ENCODE peak calls at places on chromosomes 2 and 18, in nine cellular contexts. One of them, this sample, is unnamed.
A peak's percentile ranks its signal among the peaks of the same experiment; 100 is the strongest.

GRCh38 chr18:57441395-57441794 is 6.2 kb downstream of the ONECUT2 start:
- DNase-seq in CD4-positive, alpha-beta T cell: no peak
- DNase-seq in cardiac fibroblast: peak; percentile 46
- DNase-seq in spleen: no peak
- DNase-seq in AG09319: no peak
- DNase-seq in keratinocyte: no peak
- DNase-seq in heart right ventricle: no peak
- DNase-seq in activated CD8-positive, alpha-beta T cell treated with anti-CD3 and anti-CD28 coated beads for 36 hours: peak; percentile 59
- DNase-seq in heart left ventricle: no peak
- DNase-seq in this sample: no peak

GRCh38 chr2:60347781-60348180 is 205.7 kb downstream of the BCL11A start:
- DNase-seq in cardiac fibroblast: no peak
- DNase-seq in heart right ventricle: no peak
- DNase-seq in keratinocyte: no peak
- DNase-seq in activated CD8-positive, alpha-beta T cell treated with anti-CD3 and anti-CD28 coated beads for 36 hours: no peak
- DNase-seq in spleen: no peak
- DNase-seq in CD4-positive, alpha-beta T cell: no peak
- DNase-seq in AG09319: no peak
- DNase-seq in heart left ventricle: no peak
- DNase-seq in this sample: peak; percentile 13

GRCh38 chr2:160142472-160142871 is 57.6 kb downstream of the ITGB6 start:
- DNase-seq in AG09319: no peak
- DNase-seq in heart right ventricle: no peak
- DNase-seq in activated CD8-positive, alpha-beta T cell treated with anti-CD3 and anti-CD28 coated beads for 36 hours: no peak
- DNase-seq in spleen: no peak
- DNase-seq in keratinocyte: peak; percentile 54
- DNase-seq in heart left ventricle: no peak
- DNase-seq in cardiac fibroblast: peak; percentile 32
- DNase-seq in CD4-positive, alpha-beta T cell: no peak
- DNase-seq in this sample: no peak

GRCh38 chr18:681985-682384 is 24.5 kb downstream of the TYMS start:
- DNase-seq in heart right ventricle: no peak
- DNase-seq in keratinocyte: no peak
- DNase-seq in spleen: no peak
- DNase-seq in activated CD8-positive, alpha-beta T cell treated with anti-CD3 and anti-CD28 coated beads for 36 hours: peak; percentile 84
- DNase-seq in heart left ventricle: no peak
- DNase-seq in cardiac fibroblast: no peak
- DNase-seq in AG09319: no peak
- DNase-seq in CD4-positive, alpha-beta T cell: no peak
- DNase-seq in this sample: no peak

GRCh38 chr18:63882333-63883141 is 5.0 kb upstream of the SERPINB2 start:
- DNase-seq in keratinocyte: peak; percentile 98
- DNase-seq in activated CD8-positive, alpha-beta T cell treated with anti-CD3 and anti-CD28 coated beads for 36 hours: no peak
- DNase-seq in heart right ventricle: no peak
- DNase-seq in CD4-positive, alpha-beta T cell: no peak
- DNase-seq in heart left ventricle: peak; percentile 46
- DNase-seq in spleen: no peak
- DNase-seq in AG09319: no peak
- DNase-seq in cardiac fibroblast: peak; percentile 94
- DNase-seq in this sample: peak; percentile 79

GRCh38 chr2:88687384-88687783 is 4.1 kb upstream of the RPIA start:
- DNase-seq in CD4-positive, alpha-beta T cell: no peak
- DNase-seq in cardiac fibroblast: no peak
- DNase-seq in spleen: no peak
- DNase-seq in AG09319: no peak
- DNase-seq in heart left ventricle: no peak
- DNase-seq in heart right ventricle: no peak
- DNase-seq in activated CD8-positive, alpha-beta T cell treated with anti-CD3 and anti-CD28 coated beads for 36 hours: no peak
- DNase-seq in keratinocyte: no peak
- DNase-seq in this sample: no peak

GRCh38 chr2:36357506-36358316 is 2.1 kb downstream of the CRIM1 start:
- DNase-seq in heart right ventricle: peak; percentile 38
- DNase-seq in activated CD8-positive, alpha-beta T cell treated with anti-CD3 and anti-CD28 coated beads for 36 hours: peak; percentile 68
- DNase-seq in keratinocyte: no peak
- DNase-seq in heart left ventricle: peak; percentile 42
- DNase-seq in spleen: peak; percentile 81
- DNase-seq in cardiac fibroblast: peak; percentile 85
- DNase-seq in AG09319: no peak
- DNase-seq in CD4-positive, alpha-beta T cell: peak; percentile 12
- DNase-seq in this sample: no peak

GRCh38 chr2:106192752-106193490 is 1.2 kb downstream of the UXS1 start:
- DNase-seq in cardiac fibroblast: peak; percentile 96
- DNase-seq in activated CD8-positive, alpha-beta T cell treated with anti-CD3 and anti-CD28 coated beads for 36 hours: peak; percentile 79
- DNase-seq in CD4-positive, alpha-beta T cell: peak; percentile 39
- DNase-seq in AG09319: peak; percentile 45
- DNase-seq in heart left ventricle: no peak
- DNase-seq in keratinocyte: peak; percentile 30
- DNase-seq in spleen: no peak
- DNase-seq in heart right ventricle: no peak
- DNase-seq in this sample: peak; percentile 77

GRCh38 chr2:229572434-229573338 is 141.7 kb downstream of the DNER start:
- DNase-seq in cardiac fibroblast: peak; percentile 59
- DNase-seq in heart right ventricle: no peak
- DNase-seq in heart left ventricle: no peak
- DNase-seq in keratinocyte: no peak
- DNase-seq in spleen: no peak
- DNase-seq in activated CD8-positive, alpha-beta T cell treated with anti-CD3 and anti-CD28 coated beads for 36 hours: no peak
- DNase-seq in AG09319: no peak
- DNase-seq in CD4-positive, alpha-beta T cell: no peak
- DNase-seq in this sample: no peak

GRCh38 chr2:26606847-26607190 is 34.3 kb downstream of the CIB4 start:
- DNase-seq in cardiac fibroblast: no peak
- DNase-seq in CD4-positive, alpha-beta T cell: no peak
- DNase-seq in spleen: no peak
- DNase-seq in heart right ventricle: no peak
- DNase-seq in heart left ventricle: no peak
- DNase-seq in keratinocyte: peak; percentile 15
- DNase-seq in activated CD8-positive, alpha-beta T cell treated with anti-CD3 and anti-CD28 coated beads for 36 hours: no peak
- DNase-seq in AG09319: no peak
- DNase-seq in this sample: peak; percentile 75

GRCh38 chr2:50658883-50659282 is 373.0 kb downstream of the NRXN1 start:
- DNase-seq in keratinocyte: peak; percentile 87
- DNase-seq in CD4-positive, alpha-beta T cell: no peak
- DNase-seq in cardiac fibroblast: no peak
- DNase-seq in activated CD8-positive, alpha-beta T cell treated with anti-CD3 and anti-CD28 coated beads for 36 hours: no peak
- DNase-seq in heart left ventricle: no peak
- DNase-seq in AG09319: no peak
- DNase-seq in spleen: no peak
- DNase-seq in heart right ventricle: no peak
- DNase-seq in this sample: peak; percentile 36

GRCh38 chr2:11158916-11159573 is 3.8 kb downstream of the SLC66A3 start:
- DNase-seq in activated CD8-positive, alpha-beta T cell treated with anti-CD3 and anti-CD28 coated beads for 36 hours: no peak
- DNase-seq in CD4-positive, alpha-beta T cell: no peak
- DNase-seq in AG09319: no peak
- DNase-seq in cardiac fibroblast: no peak
- DNase-seq in spleen: no peak
- DNase-seq in heart right ventricle: no peak
- DNase-seq in keratinocyte: no peak
- DNase-seq in heart left ventricle: no peak
- DNase-seq in this sample: no peak

DNA sequence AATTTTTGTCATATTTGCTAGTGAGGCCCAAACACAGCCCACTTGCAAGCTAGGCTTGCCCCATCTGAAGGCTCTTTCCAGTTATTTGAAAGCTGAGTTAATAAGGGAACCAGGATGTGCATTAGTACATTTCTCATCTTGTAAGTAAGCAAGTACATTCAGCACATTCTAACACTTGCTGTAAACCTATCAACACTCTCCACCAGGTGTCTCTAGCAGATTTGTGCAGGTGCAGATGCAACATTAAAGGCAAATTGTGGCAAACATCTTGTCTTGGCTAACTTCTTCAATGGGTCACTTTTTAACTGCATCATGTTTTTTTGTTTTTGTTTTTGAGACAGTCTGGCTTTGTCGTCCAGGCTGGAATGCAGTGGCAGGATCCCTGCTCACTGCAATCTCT is 25.3 kb upstream of the MFSD6 start:
- DNase-seq in keratinocyte: peak; percentile 19
- DNase-seq in AG09319: no peak
- DNase-seq in spleen: no peak
- DNase-seq in heart right ventricle: no peak
- DNase-seq in activated CD8-positive, alpha-beta T cell treated with anti-CD3 and anti-CD28 coated beads for 36 hours: peak; percentile 37
- DNase-seq in cardiac fibroblast: peak; percentile 71
- DNase-seq in CD4-positive, alpha-beta T cell: no peak
- DNase-seq in heart left ventricle: no peak
- DNase-seq in this sample: peak; percentile 59
- TF ChIP-seq CTCF in keratinocyte: peak; percentile 76
- TF ChIP-seq CTCF in AG09319: peak; percentile 36
- TF ChIP-seq CTCF in spleen: peak; percentile 68
- TF ChIP-seq CTCF in heart right ventricle: peak; percentile 61
- TF ChIP-seq CTCF in activated CD8-positive, alpha-beta T cell treated with anti-CD3 and anti-CD28 coated beads for 36 hours: peak; percentile 62
- TF ChIP-seq CTCF in cardiac fibroblast: peak; percentile 46
- TF ChIP-seq CTCF in CD4-positive, alpha-beta T cell: peak; percentile 68
- TF ChIP-seq CTCF in heart left ventricle: peak; percentile 66
- TF ChIP-seq CTCF in this sample: peak; percentile 67

DNA sequence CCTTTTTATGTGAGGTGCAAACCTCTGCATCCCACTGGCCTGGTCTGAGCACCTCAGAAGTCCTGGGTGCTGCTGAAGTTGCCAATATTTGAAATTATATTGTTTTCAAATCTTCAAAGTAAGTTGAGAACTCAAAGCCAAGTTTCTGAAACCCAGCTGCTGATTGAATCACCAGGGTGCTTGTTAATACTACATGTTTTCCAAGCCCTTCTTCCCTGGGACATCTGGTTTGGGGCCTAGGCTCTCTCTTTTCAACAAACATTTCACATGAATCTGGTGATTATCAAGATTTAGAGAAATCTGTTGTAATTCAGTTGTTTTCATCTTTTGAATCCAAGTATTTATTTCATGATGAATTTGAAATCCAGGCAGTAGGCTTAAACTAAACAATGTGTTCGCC is 24.4 kb downstream of the MLPH start:
- DNase-seq in activated CD8-positive, alpha-beta T cell treated with anti-CD3 and anti-CD28 coated beads for 36 hours: no peak
- DNase-seq in spleen: no peak
- DNase-seq in AG09319: peak; percentile 28
- DNase-seq in cardiac fibroblast: peak; percentile 22
- DNase-seq in CD4-positive, alpha-beta T cell: no peak
- DNase-seq in heart left ventricle: no peak
- DNase-seq in heart right ventricle: no peak
- DNase-seq in keratinocyte: no peak
- DNase-seq in this sample: no peak
- TF ChIP-seq CTCF in activated CD8-positive, alpha-beta T cell treated with anti-CD3 and anti-CD28 coated beads for 36 hours: no peak
- TF ChIP-seq CTCF in spleen: no peak
- TF ChIP-seq CTCF in AG09319: no peak
- TF ChIP-seq CTCF in cardiac fibroblast: no peak
- TF ChIP-seq CTCF in CD4-positive, alpha-beta T cell: no peak
- TF ChIP-seq CTCF in heart left ventricle: no peak
- TF ChIP-seq CTCF in heart right ventricle: no peak
- TF ChIP-seq CTCF in keratinocyte: no peak
- TF ChIP-seq CTCF in this sample: no peak

DNA sequence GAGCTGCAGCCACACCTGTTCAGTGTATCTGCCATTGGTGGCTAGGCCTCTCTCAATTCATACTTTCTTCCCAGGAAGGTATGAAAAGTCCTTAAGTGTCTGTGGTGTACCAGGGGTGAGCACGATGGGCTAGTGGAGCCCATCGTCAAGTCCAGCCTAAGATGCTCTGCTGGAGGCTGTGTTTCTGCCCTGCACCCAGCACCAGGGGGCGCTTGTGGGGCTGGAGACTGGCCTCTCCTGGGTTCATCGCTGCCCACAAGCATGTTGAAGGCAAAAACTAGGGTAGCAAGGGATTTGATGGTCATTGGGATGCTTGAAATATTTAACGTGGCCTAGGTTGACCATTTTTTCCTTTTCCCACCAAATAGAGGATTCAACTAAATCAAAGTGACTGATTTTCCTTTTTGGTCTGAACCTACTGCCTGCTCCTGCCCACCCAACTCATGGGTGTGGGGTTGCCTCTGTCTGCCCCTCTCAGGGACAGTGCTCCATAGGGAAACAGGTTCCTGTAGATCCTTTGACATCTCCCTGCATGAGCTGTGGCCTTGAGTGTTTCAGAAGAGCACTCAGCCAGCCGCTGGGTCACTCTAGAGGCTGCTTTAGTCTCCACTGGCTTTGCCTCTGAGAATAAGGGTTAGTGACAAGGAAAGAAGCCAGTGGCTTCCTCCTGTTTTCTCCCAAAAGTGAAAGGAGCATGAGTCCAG is 59.0 kb downstream of the TPGS2 start:
- DNase-seq in CD4-positive, alpha-beta T cell: no peak
- DNase-seq in AG09319: no peak
- DNase-seq in spleen: no peak
- DNase-seq in heart right ventricle: peak; percentile 35
- DNase-seq in cardiac fibroblast: peak; percentile 11
- DNase-seq in activated CD8-positive, alpha-beta T cell treated with anti-CD3 and anti-CD28 coated beads for 36 hours: peak; percentile 32
- DNase-seq in heart left ventricle: no peak
- DNase-seq in keratinocyte: no peak
- DNase-seq in this sample: no peak
- TF ChIP-seq CTCF in CD4-positive, alpha-beta T cell: no peak
- TF ChIP-seq CTCF in AG09319: peak; percentile 18
- TF ChIP-seq CTCF in spleen: peak; percentile 36
- TF ChIP-seq CTCF in heart right ventricle: peak; percentile 41
- TF ChIP-seq CTCF in cardiac fibroblast: peak; percentile 22
- TF ChIP-seq CTCF in activated CD8-positive, alpha-beta T cell treated with anti-CD3 and anti-CD28 coated beads for 36 hours: peak; percentile 46
- TF ChIP-seq CTCF in heart left ventricle: peak; percentile 23
- TF ChIP-seq CTCF in keratinocyte: peak; percentile 9
- TF ChIP-seq CTCF in this sample: no peak

GRCh38 chr2:19255481-19255880 is 102.9 kb downstream of the OSR1 start:
- DNase-seq in cardiac fibroblast: no peak
- DNase-seq in activated CD8-positive, alpha-beta T cell treated with anti-CD3 and anti-CD28 coated beads for 36 hours: no peak
- DNase-seq in spleen: no peak
- DNase-seq in heart right ventricle: no peak
- DNase-seq in AG09319: no peak
- DNase-seq in CD4-positive, alpha-beta T cell: no peak
- DNase-seq in keratinocyte: no peak
- DNase-seq in heart left ventricle: no peak
- DNase-seq in this sample: no peak

GRCh38 chr2:19247186-19247585 is 111.2 kb downstream of the OSR1 start:
- DNase-seq in cardiac fibroblast: no peak
- DNase-seq in keratinocyte: no peak
- DNase-seq in heart left ventricle: no peak
- DNase-seq in spleen: no peak
- DNase-seq in heart right ventricle: no peak
- DNase-seq in CD4-positive, alpha-beta T cell: no peak
- DNase-seq in AG09319: no peak
- DNase-seq in activated CD8-positive, alpha-beta T cell treated with anti-CD3 and anti-CD28 coated beads for 36 hours: no peak
- DNase-seq in this sample: no peak

GRCh38 chr2:19256239-19256638 is 102.2 kb downstream of the OSR1 start:
- DNase-seq in spleen: no peak
- DNase-seq in activated CD8-positive, alpha-beta T cell treated with anti-CD3 and anti-CD28 coated beads for 36 hours: no peak
- DNase-seq in CD4-positive, alpha-beta T cell: no peak
- DNase-seq in heart left ventricle: no peak
- DNase-seq in cardiac fibroblast: peak; percentile 75
- DNase-seq in keratinocyte: peak; percentile 60
- DNase-seq in heart right ventricle: no peak
- DNase-seq in AG09319: peak; percentile 96
- DNase-seq in this sample: peak; percentile 87

GRCh38 chr2:19251554-19251953 is 106.9 kb downstream of the OSR1 start:
- DNase-seq in spleen: no peak
- DNase-seq in heart right ventricle: no peak
- DNase-seq in CD4-positive, alpha-beta T cell: no peak
- DNase-seq in heart left ventricle: no peak
- DNase-seq in cardiac fibroblast: no peak
- DNase-seq in activated CD8-positive, alpha-beta T cell treated with anti-CD3 and anti-CD28 coated beads for 36 hours: no peak
- DNase-seq in keratinocyte: no peak
- DNase-seq in AG09319: no peak
- DNase-seq in this sample: no peak

GRCh38 chr2:19250906-19251305 is 107.5 kb downstream of the OSR1 start:
- DNase-seq in cardiac fibroblast: no peak
- DNase-seq in AG09319: no peak
- DNase-seq in spleen: no peak
- DNase-seq in heart left ventricle: no peak
- DNase-seq in activated CD8-positive, alpha-beta T cell treated with anti-CD3 and anti-CD28 coated beads for 36 hours: no peak
- DNase-seq in heart right ventricle: no peak
- DNase-seq in CD4-positive, alpha-beta T cell: no peak
- DNase-seq in keratinocyte: no peak
- DNase-seq in this sample: no peak
- TF ChIP-seq CTCF in cardiac fibroblast: no peak
- TF ChIP-seq CTCF in AG09319: no peak
- TF ChIP-seq CTCF in spleen: no peak
- TF ChIP-seq CTCF in heart left ventricle: no peak
- TF ChIP-seq CTCF in activated CD8-positive, alpha-beta T cell treated with anti-CD3 and anti-CD28 coated beads for 36 hours: no peak
- TF ChIP-seq CTCF in heart right ventricle: no peak
- TF ChIP-seq CTCF in CD4-positive, alpha-beta T cell: no peak
- TF ChIP-seq CTCF in keratinocyte: no peak
- TF ChIP-seq CTCF in this sample: no peak